ENCODE peak calls at places on chromosome 6, in eight cellular contexts. W is BE2C; Y is ovary; U is lower leg skin; V is tibial nerve; H is CD8-positive, alpha-beta T cell; Q is adrenal gland; R is left lung. N is an unnamed sample.

GRCh38 chr6:27601668-27602254 is 128.9 kb upstream of the ZNF184 start:
- DNase-seq in W (no peak), Y (no peak), U (no peak), V (no peak), H (no peak), Q (no peak), R (no peak), N (no peak)

GRCh38 chr6:6407061-6407723 is 86.7 kb upstream of the F13A1 start:
- DNase-seq in W (no peak), Y (no peak), U (no peak), V (no peak), H (no peak), Q (no peak), R (no peak), N (peak)

GRCh38 chr6:109486068-109486467 is 3.0 kb upstream of the ZBTB24 start:
- DNase-seq in W (no peak), Y (no peak), U (no peak), V (no peak), H (no peak), Q (no peak), R (no peak), N (no peak)

GRCh38 chr6:142871910-142872331 is 73.1 kb downstream of the HIVEP2 start:
- DNase-seq in W (no peak), Y (no peak), U (no peak), V (no peak), H (peak), Q (no peak), R (no peak), N (no peak)

GRCh38 chr6:42929088-42929927 is at the start of gene CNPY3:
- DNase-seq in W (peak), Y (peak), U (peak), V (peak), H (peak), Q (peak), R (peak), N (peak)

GRCh38 chr6:144922120-144922722 is 637.1 kb downstream of the UTRN start:
- DNase-seq in W (peak), Y (no peak), U (no peak), V (no peak), H (no peak), Q (no peak), R (no peak), N (no peak)

GRCh38 chr6:18405477-18406293 is 18.5 kb downstream of the RNF144B start:
- DNase-seq in W (no peak), Y (no peak), U (no peak), V (no peak), H (no peak), Q (peak), R (no peak), N (no peak)

GRCh38 chr6:38058022-38058421 is 238.5 kb downstream of the ZFAND3 start:
- DNase-seq in W (no peak), Y (no peak), U (no peak), V (no peak), H (no peak), Q (no peak), R (no peak), N (no peak)

GRCh38 chr6:45323656-45324224 is 4.4 kb upstream of the RUNX2 start:
- DNase-seq in W (no peak), Y (no peak), U (no peak), V (no peak), H (no peak), Q (no peak), R (no peak), N (no peak)

GRCh38 chr6:134676307-134677281 is 273.3 kb downstream of the ALDH8A1 start:
- DNase-seq in W (no peak), Y (no peak), U (no peak), V (no peak), H (no peak), Q (no peak), R (no peak), N (no peak)

GRCh38 chr6:144266091-144266649 is 19.0 kb upstream of the UTRN start:
- DNase-seq in W (no peak), Y (peak), U (peak), V (peak), H (no peak), Q (peak), R (no peak), N (no peak)

GRCh38 chr6:56757585-56757984 is 114.9 kb upstream of the DST start:
- DNase-seq in W (no peak), Y (no peak), U (no peak), V (no peak), H (no peak), Q (peak), R (no peak), N (peak)

DNA sequence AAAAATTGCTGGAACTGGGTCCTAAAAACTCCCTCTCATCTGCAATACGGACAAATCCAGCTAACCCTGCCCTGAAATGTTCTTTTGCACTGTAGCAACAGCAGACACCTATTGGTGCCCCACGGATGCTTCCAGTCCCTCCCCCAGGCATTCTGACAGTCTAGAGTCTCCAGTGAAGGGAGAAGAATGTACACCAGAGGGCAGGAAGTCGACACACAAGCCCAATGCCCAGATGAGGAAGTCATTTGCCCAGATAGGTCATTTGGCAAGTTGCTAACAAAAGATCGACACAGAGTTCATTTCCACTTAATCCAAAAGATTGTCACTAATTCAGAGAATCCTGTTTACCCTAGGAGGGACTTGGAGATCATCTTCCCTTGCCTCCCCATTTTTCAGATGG is 293.0 kb upstream of the PRDM1 start:
- DNase-seq in W (no peak), Y (no peak), U (no peak), V (no peak), H (no peak), Q (no peak), R (no peak), N (no peak)
- TF ChIP-seq CTCF in W (no peak), Y (no peak), U (no peak), V (no peak), H (no peak), Q (peak), R (no peak), N (peak)

GRCh38 chr6:168122521-168122920 is 43.5 kb upstream of the FRMD1 start:
- DNase-seq in W (no peak), Y (no peak), U (peak), V (no peak), H (no peak), Q (peak), R (no peak), N (no peak)

GRCh38 chr6:168124921-168125320 is 45.9 kb upstream of the FRMD1 start:
- DNase-seq in W (no peak), Y (no peak), U (peak), V (no peak), H (no peak), Q (no peak), R (no peak), N (no peak)

GRCh38 chr6:168123165-168123911 is 44.3 kb upstream of the FRMD1 start:
- DNase-seq in W (no peak), Y (no peak), U (peak), V (no peak), H (no peak), Q (no peak), R (no peak), N (no peak)

GRCh38 chr6:168125429-168126001 is 46.5 kb upstream of the FRMD1 start:
- DNase-seq in W (no peak), Y (no peak), U (peak), V (no peak), H (no peak), Q (no peak), R (no peak), N (no peak)

DNA sequence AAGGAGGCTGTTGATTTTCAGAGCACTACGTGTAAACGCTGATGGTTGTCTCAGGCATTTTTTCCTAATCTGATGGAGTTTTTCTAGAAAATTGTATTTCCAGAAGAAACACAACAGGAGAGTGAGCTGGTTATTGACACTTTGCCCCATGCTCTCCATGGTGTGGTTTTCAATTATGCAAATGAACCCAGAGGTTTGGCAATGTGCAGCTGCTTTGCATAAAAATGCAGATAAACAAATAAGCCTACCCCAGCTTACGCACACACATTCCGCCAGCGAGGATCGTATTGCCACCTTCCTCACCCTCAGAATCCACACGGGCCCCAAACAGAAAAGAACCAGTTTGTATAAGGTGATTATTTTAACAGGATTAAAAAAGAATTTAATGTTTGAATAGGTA is 45.1 kb upstream of the FRMD1 start:
- DNase-seq in W (no peak), Y (no peak), U (no peak), V (no peak), H (no peak), Q (no peak), R (no peak), N (no peak)
- H3K4me3 ChIP-seq in W (no peak), Y (no peak), U (no peak), V (no peak), H (no peak), Q (no peak), R (no peak), N (no peak)

DNA sequence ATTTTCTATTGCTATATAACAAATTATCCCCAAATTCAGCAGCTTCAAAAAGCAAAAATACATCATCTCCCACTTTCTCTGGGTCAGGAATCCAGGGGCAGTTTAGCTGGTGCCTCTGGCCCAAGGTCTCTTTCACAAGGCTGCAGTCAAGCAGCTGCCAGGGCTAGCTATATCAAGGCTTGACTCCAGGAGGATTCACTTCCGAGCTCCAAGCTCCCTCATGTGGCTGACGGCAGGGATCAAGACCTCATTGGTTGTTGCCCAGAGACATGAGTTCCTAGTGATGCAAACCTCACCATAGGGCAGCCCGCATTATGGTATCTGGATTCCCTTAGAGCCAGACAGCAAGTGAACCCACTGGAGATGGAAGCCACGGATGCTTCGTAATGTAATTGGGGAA is 1.3 kb upstream of the VNN1 start:
- DNase-seq in W (peak), Y (no peak), U (no peak), V (no peak), H (no peak), Q (peak), R (no peak), N (no peak)
- TF ChIP-seq CTCF in W (peak), Y (no peak), U (no peak), V (no peak), H (no peak), Q (peak), R (no peak), N (no peak)

DNA sequence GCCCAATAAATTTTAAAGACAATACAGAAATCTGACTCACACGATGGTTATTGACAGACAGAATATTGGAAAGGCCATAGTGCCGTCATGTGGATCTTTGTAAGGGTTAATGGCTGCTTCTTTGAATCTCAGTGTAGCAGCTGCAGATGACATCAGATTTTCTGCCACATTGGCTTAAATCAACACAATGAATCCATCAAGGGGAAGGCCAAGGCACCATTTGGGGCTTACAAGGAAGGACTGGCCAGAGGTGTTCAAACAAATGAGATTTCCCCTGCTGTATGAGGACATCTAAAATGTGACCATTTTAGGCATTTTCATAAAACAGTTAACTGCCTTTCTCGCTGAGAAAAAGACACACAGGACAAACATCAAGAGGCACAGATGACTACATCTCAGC is 281.0 kb upstream of the JARID2 start:
- DNase-seq in W (no peak), Y (no peak), U (no peak), V (no peak), H (no peak), Q (no peak), R (no peak), N (no peak)
- H3K4me3 ChIP-seq in W (no peak), Y (no peak), U (no peak), V (no peak), H (no peak), Q (no peak), R (no peak), N (no peak)

DNA sequence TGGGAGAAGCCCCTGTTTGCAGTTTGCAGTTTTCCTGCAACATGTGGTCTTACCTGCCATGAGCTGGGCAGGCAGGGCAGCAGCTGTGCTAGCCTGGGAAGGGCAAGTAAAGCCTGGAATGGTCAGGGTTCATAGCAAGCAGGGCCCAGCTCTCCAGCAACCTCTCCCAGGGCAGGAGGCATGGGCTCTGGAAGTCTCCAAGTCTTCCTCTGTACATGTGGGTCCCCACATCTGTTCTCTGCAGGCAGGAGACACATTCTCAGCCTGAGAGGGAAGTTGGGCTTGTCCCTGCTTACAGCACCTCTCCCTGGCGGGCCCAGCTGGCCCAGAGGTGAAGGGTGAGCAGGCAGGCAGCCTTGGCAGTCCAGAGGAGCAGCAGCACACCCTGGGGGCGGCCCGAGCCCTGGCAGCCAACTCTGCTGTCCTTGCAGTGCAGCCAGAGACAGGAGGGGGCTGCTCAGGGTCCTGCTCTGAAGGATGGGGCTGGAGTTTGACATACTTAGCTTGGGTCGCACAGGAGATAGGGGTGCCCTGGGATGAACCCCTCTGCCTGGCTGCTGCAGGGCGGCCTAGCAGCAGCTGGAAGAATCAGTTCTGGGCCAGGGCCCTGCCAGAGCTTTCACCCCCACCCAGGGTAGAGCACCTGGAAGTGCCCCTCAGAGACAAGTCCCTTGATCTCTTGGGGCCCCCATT is 176.0 kb downstream of the MRPL14 start:
- DNase-seq in W (peak), Y (no peak), U (peak), V (no peak), H (no peak), Q (peak), R (peak), N (no peak)
- TF ChIP-seq CTCF in W (peak), Y (no peak), U (no peak), V (no peak), H (no peak), Q (peak), R (peak), N (peak)

DNA sequence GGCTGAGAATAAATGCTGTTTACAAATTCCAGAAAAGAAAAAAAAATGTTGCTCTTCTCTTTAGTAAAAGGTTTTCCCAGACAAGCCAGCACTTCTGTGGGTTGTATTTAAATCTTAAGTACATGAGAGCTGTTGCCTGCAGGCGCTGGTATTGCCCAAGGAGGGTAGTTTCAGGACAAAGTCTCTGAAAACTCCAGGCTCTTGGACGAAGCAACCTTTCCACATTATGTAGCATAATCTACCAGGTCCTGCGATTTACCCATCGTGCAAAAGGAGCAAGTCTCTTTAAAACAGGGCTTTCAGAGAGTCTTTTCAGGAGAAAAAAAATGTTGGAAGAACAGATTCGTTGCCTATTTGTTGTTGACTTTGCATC is 65.6 kb downstream of the PLG start:
- DNase-seq in W (no peak), Y (no peak), U (no peak), V (no peak), H (no peak), Q (no peak), R (no peak), N (no peak)
- H3K4me3 ChIP-seq in W (no peak), Y (peak), U (no peak), V (no peak), H (no peak), Q (no peak), R (peak), N (no peak)

GRCh38 chr6:79733388-79733787 is 102.3 kb downstream of the SH3BGRL2 start:
- DNase-seq in W (no peak), Y (no peak), U (no peak), V (no peak), H (no peak), Q (no peak), R (no peak), N (no peak)
- TF ChIP-seq CTCF in W (no peak), Y (no peak), U (no peak), V (no peak), H (no peak), Q (no peak), R (no peak), N (no peak)

GRCh38 chr6:156795825-156796224 is 18.6 kb downstream of the ARID1B start:
- DNase-seq in W (peak), Y (no peak), U (no peak), V (no peak), H (no peak), Q (no peak), R (no peak), N (no peak)
- H3K4me3 ChIP-seq in W (peak), Y (no peak), U (no peak), V (no peak), H (no peak), Q (no peak), R (no peak), N (peak)